ENCODE peak calls at places on chromosome 14, in eight cellular contexts. H is uterus; R is stimulated activated CD8-positive, alpha-beta memory T cell treated with anti-CD3 and anti-CD28 coated beads, Interleukin-15, amount 100 ng/mL, for 1 hour; I is choroid plexus epithelial cell; D is HS-5; C is WTC11; N is left cardiac atrium; B is amygdala. T is an unnamed sample.

GRCh38 chr14:22838631-22839041 is 2.3 kb downstream of the MMP14 start:
- DNase-seq in H (peak), R (no peak), I (peak), D (no peak), C (no peak), N (no peak), B (no peak), T (no peak)

GRCh38 chr14:91339606-91340369 is 77.8 kb downstream of the CCDC88C start:
- DNase-seq in H (no peak), R (no peak), I (no peak), D (no peak), C (no peak), N (no peak), B (no peak), T (no peak)

GRCh38 chr14:64973026-64973442 is 898 bp upstream of the RAB15 start:
- DNase-seq in H (no peak), R (no peak), I (no peak), D (no peak), C (no peak), N (no peak), B (no peak), T (no peak)

GRCh38 chr14:51020024-51020710 is 74.7 kb downstream of the TRIM9 start:
- DNase-seq in H (no peak), R (no peak), I (no peak), D (no peak), C (no peak), N (no peak), B (no peak), T (no peak)

GRCh38 chr14:58078068-58078467 is 73.9 kb downstream of the ARMH4 start:
- DNase-seq in H (no peak), R (no peak), I (peak), D (peak), C (no peak), N (no peak), B (no peak), T (no peak)

GRCh38 chr14:51449666-51450061 is 202.0 kb upstream of the FRMD6 start:
- DNase-seq in H (no peak), R (no peak), I (no peak), D (no peak), C (no peak), N (no peak), B (no peak), T (no peak)

GRCh38 chr14:91252901-91253794 is 8.6 kb upstream of the GPR68 start:
- DNase-seq in H (peak), R (no peak), I (no peak), D (no peak), C (peak), N (peak), B (no peak), T (peak)

GRCh38 chr14:103140316-103141109 is 17.3 kb downstream of the TNFAIP2 start:
- DNase-seq in H (no peak), R (no peak), I (no peak), D (no peak), C (no peak), N (no peak), B (no peak), T (peak)

GRCh38 chr14:89041245-89041585 is 216.8 kb downstream of the TTC8 start:
- DNase-seq in H (no peak), R (no peak), I (no peak), D (no peak), C (no peak), N (peak), B (no peak), T (no peak)

GRCh38 chr14:95424533-95424932 is 91.9 kb downstream of the SYNE3 start:
- DNase-seq in H (peak), R (no peak), I (peak), D (no peak), C (no peak), N (peak), B (no peak), T (no peak)

GRCh38 chr14:99522457-99522891 is 41.3 kb downstream of the CCNK start:
- DNase-seq in H (peak), R (no peak), I (peak), D (no peak), C (no peak), N (peak), B (no peak), T (peak)

GRCh38 chr14:80867091-80867490 is 74.4 kb downstream of the CEP128 start:
- DNase-seq in H (no peak), R (no peak), I (no peak), D (peak), C (no peak), N (no peak), B (no peak), T (no peak)

GRCh38 chr14:34835312-34835711 is 39.8 kb downstream of the BAZ1A start:
- DNase-seq in H (no peak), R (no peak), I (no peak), D (no peak), C (no peak), N (no peak), B (no peak), T (no peak)

GRCh38 chr14:92321701-92322100 is 1.3 kb upstream of the SLC24A4 start:
- DNase-seq in H (no peak), R (no peak), I (no peak), D (no peak), C (no peak), N (no peak), B (no peak), T (no peak)

GRCh38 chr14:44785096-44785495 is 176.7 kb downstream of the KLHL28 start:
- DNase-seq in H (no peak), R (no peak), I (no peak), D (no peak), C (no peak), N (no peak), B (no peak), T (no peak)

GRCh38 chr14:68897559-68898160 is 81.4 kb downstream of the ACTN1 start:
- DNase-seq in H (no peak), R (no peak), I (no peak), D (no peak), C (no peak), N (no peak), B (no peak), T (no peak)

GRCh38 chr14:99479903-99480855 is 480 bp downstream of the SETD3 start:
- DNase-seq in H (peak), R (no peak), I (peak), D (no peak), C (peak), N (peak), B (no peak), T (peak)

GRCh38 chr14:79415726-79416125 is 795.6 kb downstream of the DIO2 start:
- DNase-seq in H (no peak), R (no peak), I (peak), D (no peak), C (no peak), N (no peak), B (no peak), T (no peak)

GRCh38 chr14:92920001-92920400 is 2.9 kb upstream of the CHGA start:
- DNase-seq in H (no peak), R (no peak), I (no peak), D (no peak), C (no peak), N (no peak), B (no peak), T (no peak)

GRCh38 chr14:43540948-43541347 is 966.1 kb downstream of the FSCB start:
- DNase-seq in H (no peak), R (no peak), I (no peak), D (no peak), C (peak), N (no peak), B (no peak), T (peak)

GRCh38 chr14:23360496-23360895 is 4.5 kb downstream of the EFS start:
- DNase-seq in H (no peak), R (no peak), I (no peak), D (no peak), C (peak), N (no peak), B (no peak), T (peak)

GRCh38 chr14:87992349-87992719 is 648 bp downstream of the GALC start:
- DNase-seq in H (no peak), R (no peak), I (no peak), D (no peak), C (no peak), N (peak), B (no peak), T (no peak)

GRCh38 chr14:99636487-99636886 is 8.4 kb upstream of the HHIPL1 start:
- DNase-seq in H (no peak), R (no peak), I (no peak), D (no peak), C (no peak), N (no peak), B (no peak), T (no peak)

GRCh38 chr14:77707355-77707723 is 484 bp downstream of the ALKBH1 start:
- DNase-seq in H (no peak), R (no peak), I (peak), D (no peak), C (no peak), N (no peak), B (no peak), T (peak)

GRCh38 chr14:51652168-51653095 is 722 bp downstream of the FRMD6 start:
- DNase-seq in H (peak), R (no peak), I (no peak), D (no peak), C (peak), N (peak), B (peak), T (peak)

GRCh38 chr14:64060648-64061096 is 207.9 kb downstream of the SYNE2 start:
- DNase-seq in H (no peak), R (no peak), I (peak), D (no peak), C (peak), N (no peak), B (no peak), T (peak)

GRCh38 chr14:89402363-89402762 is 14.7 kb downstream of the FOXN3 start:
- DNase-seq in H (no peak), R (no peak), I (no peak), D (no peak), C (no peak), N (no peak), B (no peak), T (no peak)

GRCh38 chr14:39426605-39427004 is 5.6 kb downstream of the FBXO33 start:
- DNase-seq in H (no peak), R (no peak), I (peak), D (no peak), C (no peak), N (no peak), B (no peak), T (no peak)

GRCh38 chr14:73788871-73789590 is 62.6 kb upstream of the PTGR2 start:
- DNase-seq in H (peak), R (no peak), I (peak), D (no peak), C (no peak), N (no peak), B (no peak), T (no peak)

GRCh38 chr14:77369280-77369679 is 7.6 kb downstream of the TMED8 start:
- DNase-seq in H (no peak), R (no peak), I (no peak), D (no peak), C (no peak), N (no peak), B (no peak), T (no peak)

GRCh38 chr14:102949801-102950451 is 27.5 kb downstream of the AMN start:
- DNase-seq in H (no peak), R (no peak), I (no peak), D (no peak), C (no peak), N (no peak), B (peak), T (no peak)

GRCh38 chr14:102779574-102780315 is 2.5 kb downstream of the TRAF3 start:
- DNase-seq in H (no peak), R (no peak), I (peak), D (no peak), C (no peak), N (no peak), B (no peak), T (peak)

GRCh38 chr14:97692084-97692483 is 894.9 kb downstream of the VRK1 start:
- DNase-seq in H (no peak), R (no peak), I (no peak), D (no peak), C (no peak), N (no peak), B (no peak), T (no peak)

GRCh38 chr14:73744175-73744867 is 30.1 kb upstream of the PNMA1 start:
- DNase-seq in H (no peak), R (no peak), I (no peak), D (no peak), C (no peak), N (no peak), B (no peak), T (no peak)

GRCh38 chr14:95508377-95508776 is 8.1 kb downstream of the SYNE3 start:
- DNase-seq in H (no peak), R (no peak), I (no peak), D (no peak), C (no peak), N (no peak), B (no peak), T (no peak)

T was measured in endodermal cell.